ENCODE peak calls at places on chromosomes 12 and 14, in eight cellular contexts. L is ascending aorta, J is A549, B is lower lobe of right lung, A is Panc1, G is left lung, D is K562, V is heart left ventricle. S is an unnamed sample.

GRCh38 chr12:32024884-32025599 is 65.8 kb downstream of the RESF1 start:
- DNase-seq in A (no peak), J (no peak), B (no peak), V (no peak), D (peak; percentile 33), G (no peak), L (no peak), S (no peak)

GRCh38 chr12:13941258-13942249 is 39.8 kb downstream of the GRIN2B start:
- DNase-seq in G (no peak), J (peak; percentile 96), V (no peak), B (no peak), D (peak; percentile 10), L (no peak), A (peak; percentile 18), S (no peak)

GRCh38 chr12:22670762-22671161 is 45.8 kb downstream of the ETNK1 start:
- DNase-seq in B (no peak), D (no peak), J (no peak), V (no peak), A (no peak), G (no peak), L (no peak), S (no peak)

GRCh38 chr14:59631237-59631636 is 54.6 kb upstream of the CCDC175 start:
- DNase-seq in V (no peak), A (no peak), B (no peak), L (no peak), G (no peak), D (peak; percentile 20), J (peak; percentile 12), S (no peak)

GRCh38 chr12:50099302-50100008 is 4.4 kb upstream of the GPD1 start:
- DNase-seq in A (no peak), G (no peak), J (no peak), L (no peak), V (no peak), D (no peak), B (no peak), S (no peak)

GRCh38 chr12:126930234-126930633 is 1336.7 kb upstream of the TMEM132C start:
- DNase-seq in G (no peak), B (no peak), V (no peak), D (no peak), A (no peak), J (no peak), L (no peak), S (no peak)

GRCh38 chr14:100384819-100385813 is 62.0 kb downstream of the SLC25A47 start:
- DNase-seq in A (no peak), V (no peak), D (no peak), J (peak; percentile 65), B (no peak), G (no peak), L (no peak), S (no peak)

GRCh38 chr12:107464644-107465043 is 221.0 kb upstream of the PWP1 start:
- DNase-seq in L (no peak), B (no peak), V (no peak), D (no peak), A (no peak), J (no peak), G (no peak), S (no peak)

DNA sequence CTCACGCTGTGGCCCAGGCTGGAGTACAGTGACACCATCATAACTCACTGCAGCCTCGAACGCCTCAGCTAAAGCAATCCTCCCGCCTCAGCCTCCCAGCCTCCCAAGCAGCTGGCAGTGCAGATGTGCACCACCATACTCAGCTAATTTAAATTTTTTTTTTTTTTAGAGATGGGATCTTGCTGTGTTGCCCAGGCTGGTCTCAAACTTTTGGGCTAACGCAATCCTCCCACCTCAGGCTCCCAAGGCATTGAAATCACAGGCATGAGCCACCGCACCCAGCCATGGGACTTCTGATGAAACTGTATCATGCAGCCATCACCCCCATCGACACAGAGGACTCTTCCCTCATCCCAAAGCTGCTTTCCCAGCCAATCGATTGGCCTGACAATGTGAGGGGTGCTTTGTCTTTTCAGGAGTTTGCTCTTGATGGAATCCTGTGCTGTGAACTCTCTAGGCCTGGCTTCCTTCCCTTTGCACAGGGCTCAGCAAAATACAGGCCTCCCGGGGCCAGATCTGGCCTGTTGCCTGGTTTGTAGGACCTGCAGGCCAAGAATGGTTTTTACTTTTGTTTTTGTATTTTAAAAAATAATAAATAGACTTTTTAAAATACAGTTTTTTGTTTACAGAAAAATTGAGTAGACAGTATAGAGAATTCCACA is 59.6 kb upstream of the NCOR2 start:
- DNase-seq in A (no peak), L (no peak), D (no peak), V (peak; percentile 86), G (no peak), B (no peak), J (no peak), S (no peak)
- H3K4me1 ChIP-seq in A (peaks cover 14% of the 10 kb centered on the region), L (peaks cover 12% of the 10 kb centered on the region), D (peaks cover 23% of the 10 kb centered on the region), V (peaks cover 32% of the 10 kb centered on the region), G (peaks cover 41% of the 10 kb centered on the region), B (peaks cover 37% of the 10 kb centered on the region), J (peaks cover 21% of the 10 kb centered on the region), S (peaks cover 19% of the 10 kb centered on the region)

GRCh38 chr14:80095623-80096022 is 115.7 kb downstream of the DIO2 start:
- DNase-seq in V (no peak), B (no peak), D (no peak), A (no peak), L (no peak), G (no peak), J (peak; percentile 70), S (no peak)
- TF ChIP-seq CTCF in V (no peak), B (no peak), D (no peak), A (no peak), L (no peak), G (no peak), J (no peak), S (no peak)

DNA sequence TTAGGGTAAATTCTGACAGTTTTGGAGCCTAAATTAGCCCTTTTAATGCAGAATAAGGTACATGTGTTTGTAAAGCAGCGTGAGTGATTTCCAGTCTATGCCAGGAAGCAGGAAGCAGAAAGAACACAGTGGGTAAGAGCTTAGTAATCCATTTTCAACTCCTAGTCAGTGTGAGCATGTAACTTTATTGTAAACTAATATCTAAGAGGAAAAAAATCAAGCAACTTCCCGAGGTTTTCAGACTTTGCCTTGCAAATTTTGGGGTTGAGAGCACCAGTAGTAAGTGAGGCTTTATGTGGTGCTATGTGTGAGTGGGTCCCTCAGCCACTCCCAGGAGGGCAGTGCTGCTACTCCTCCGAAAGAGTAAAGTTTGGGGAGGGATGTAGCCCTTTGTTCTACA is 2.9 kb downstream of the CIPC start:
- DNase-seq in G (no peak), A (no peak), V (no peak), L (no peak), J (no peak), D (no peak), B (no peak), S (no peak)
- H3K27ac ChIP-seq in G (no peak overlapping the region), A (no peak overlapping the region), V (no peak overlapping the region), L (peak overlapping the region; percentile 97), J (no peak overlapping the region), D (no peak overlapping the region), B (no peak overlapping the region), S (no peak overlapping the region)

GRCh38 chr12:57456145-57456700 is 1.1 kb downstream of the INHBE start:
- DNase-seq in L (no peak), G (no peak), V (no peak), A (no peak), J (peak; percentile 81), B (no peak), D (peak; percentile 37), S (no peak)
- H3K4me1 ChIP-seq in L (peaks cover 3% of the 10 kb centered on the region), G (peaks cover 25% of the 10 kb centered on the region), V (peaks cover 48% of the 10 kb centered on the region), A (peaks cover 15% of the 10 kb centered on the region), J (peaks cover 74% of the 10 kb centered on the region), B (peaks cover 21% of the 10 kb centered on the region), D (peaks cover 53% of the 10 kb centered on the region), S (peaks cover 29% of the 10 kb centered on the region)

DNA sequence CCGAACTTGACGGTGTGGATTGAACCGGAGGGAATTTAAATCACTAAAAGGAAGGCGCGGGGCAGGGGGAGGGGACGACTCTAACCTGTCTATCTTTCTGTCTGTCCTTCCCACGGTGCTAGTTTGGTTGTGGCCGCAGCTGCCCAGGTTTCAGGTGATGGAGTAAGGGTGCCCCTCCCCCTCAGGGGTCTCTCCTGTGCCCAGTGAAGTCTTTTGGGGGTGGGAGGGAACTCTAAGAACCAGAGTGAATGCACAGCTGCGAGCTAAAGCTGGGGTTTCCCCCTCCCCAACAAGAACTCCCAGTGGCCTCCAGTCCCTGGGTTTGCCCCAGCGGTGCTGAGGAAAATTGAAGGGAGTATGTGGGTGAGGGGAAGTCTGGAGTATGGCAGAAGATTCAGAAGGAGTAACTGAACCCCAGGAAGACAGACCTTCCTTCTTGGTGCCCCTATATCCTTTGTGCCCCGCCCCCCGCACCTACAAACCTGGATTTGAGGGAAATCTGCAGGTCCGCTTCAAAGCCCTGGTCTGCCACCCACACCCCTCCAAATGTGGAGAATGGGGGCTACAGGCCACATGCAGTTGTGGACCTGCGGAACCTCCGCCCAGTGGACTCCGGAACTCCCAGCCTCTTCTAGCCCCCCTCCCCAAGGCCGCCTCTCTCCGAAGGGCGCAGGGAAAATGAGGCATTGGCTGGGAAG is 3.6 kb upstream of the HOXC9 start:
- DNase-seq in G (peak; percentile 71), B (no peak), J (no peak), V (no peak), L (no peak), A (no peak), D (no peak), S (no peak)
- TF ChIP-seq CTCF in G (no peak), B (no peak), J (no peak), V (no peak), L (no peak), A (no peak), D (peak; percentile 10), S (no peak)

GRCh38 chr14:73607241-73607640 is 5.1 kb upstream of the ACOT6 start:
- DNase-seq in L (no peak), D (no peak), J (no peak), V (no peak), A (no peak), G (no peak), B (no peak), S (no peak)
- H3K27ac ChIP-seq in L (no peak overlapping the region), D (no peak overlapping the region), J (no peak overlapping the region), V (no peak overlapping the region), A (no peak overlapping the region), G (no peak overlapping the region), B (no peak overlapping the region), S (no peak overlapping the region)

GRCh38 chr14:61530296-61530695 is 165.0 kb upstream of the HIF1A start:
- DNase-seq in L (no peak), B (no peak), J (no peak), D (no peak), V (no peak), A (no peak), G (no peak), S (no peak)
- H3K4me1 ChIP-seq in L (peaks cover 12% of the 10 kb centered on the region), B (peaks cover 62% of the 10 kb centered on the region), J (peaks cover 83% of the 10 kb centered on the region), D (peaks cover 4% of the 10 kb centered on the region), V (peaks cover 69% of the 10 kb centered on the region), A (no peaks in the 10 kb centered on the region), G (peaks cover 81% of the 10 kb centered on the region), S (peaks cover 82% of the 10 kb centered on the region)